ENCODE peak calls at places on chromosomes 1 and 21, in four cellular contexts. M, I, K and U are unnamed samples.

GRCh38 chr21:29257701-29258100 is 41.0 kb upstream of the BACH1 start:
- DNase-seq in M (no peak), I (no peak), K (no peak), U (no peak)

GRCh38 chr1:9588551-9589143 is at the start of gene TMEM201:
- DNase-seq in M (peak; percentile 95), I (peak; percentile 96), K (peak; percentile 67), U (peak; percentile 93)

GRCh38 chr1:68358439-68358838 is 91.3 kb downstream of the RPE65 start:
- DNase-seq in M (no peak), I (no peak), K (no peak), U (no peak)

GRCh38 chr1:157147906-157148717 is 9.9 kb upstream of the ETV3 start:
- DNase-seq in M (no peak), I (no peak), K (peak; percentile 47), U (peak; percentile 50)

GRCh38 chr1:231442735-231443134 is 20.6 kb upstream of the EGLN1 start:
- DNase-seq in M (no peak), I (no peak), K (no peak), U (no peak)

GRCh38 chr1:17189632-17190525 is 15.0 kb upstream of the PADI1 start:
- DNase-seq in M (no peak), I (peak; percentile 46), K (peak; percentile 95), U (no peak)

GRCh38 chr1:52842643-52843310 is at the start of gene ZYG11A:
- DNase-seq in M (peak; percentile 86), I (peak; percentile 86), K (peak; percentile 72), U (peak; percentile 51)

GRCh38 chr1:1344672-1345361 is 4.4 kb downstream of the DVL1 start:
- DNase-seq in M (no peak), I (no peak), K (peak; percentile 91), U (peak; percentile 90)

GRCh38 chr21:46083271-46084040 is 14.5 kb upstream of the COL6A2 start:
- DNase-seq in M (no peak), I (peak; percentile 49), K (no peak), U (no peak)

GRCh38 chr1:196858811-196859210 is 29.0 kb upstream of the CFHR4 start:
- DNase-seq in M (no peak), I (no peak), K (no peak), U (no peak)

GRCh38 chr1:187491082-187491720 is 662.5 kb downstream of the PLA2G4A start:
- DNase-seq in M (no peak), I (no peak), K (peak; percentile 44), U (no peak)

GRCh38 chr1:165306543-165307434 is 49.7 kb downstream of the LMX1A start:
- DNase-seq in M (no peak), I (no peak), K (no peak), U (no peak)

GRCh38 chr21:36909901-36910561 is 56.4 kb downstream of the HLCS start:
- DNase-seq in M (no peak), I (no peak), K (peak; percentile 98), U (peak; percentile 91)

GRCh38 chr1:29286194-29286767 is 50.0 kb downstream of the PTPRU start:
- DNase-seq in M (no peak), I (no peak), K (no peak), U (no peak)

GRCh38 chr1:235720544-235720943 is 71.0 kb upstream of the GNG4 start:
- DNase-seq in M (no peak), I (no peak), K (no peak), U (no peak)

GRCh38 chr1:235703516-235703915 is 53.9 kb upstream of the GNG4 start:
- DNase-seq in M (no peak), I (no peak), K (peak; percentile 75), U (no peak)

GRCh38 chr1:3336641-3337621 is 117.5 kb upstream of the ARHGEF16 start:
- DNase-seq in M (no peak), I (no peak), K (no peak), U (no peak)

GRCh38 chr1:26677306-26678115 is 18.3 kb upstream of the ARID1A start:
- DNase-seq in M (peak; percentile 93), I (peak; percentile 48), K (peak; percentile 81), U (peak; percentile 98)

GRCh38 chr1:219876798-219877209 is 51.6 kb downstream of the SLC30A10 start:
- DNase-seq in M (no peak), I (no peak), K (peak; percentile 23), U (peak; percentile 49)

GRCh38 chr1:109499661-109500536 is 6.0 kb downstream of the CYB561D1 start:
- DNase-seq in M (peak; percentile 21), I (no peak), K (peak; percentile 40), U (peak; percentile 96)

GRCh38 chr1:225446298-225446941 is 18.6 kb upstream of the LBR start:
- DNase-seq in M (no peak), I (no peak), K (no peak), U (peak; percentile 63)

GRCh38 chr1:165284471-165284870 is 72.0 kb downstream of the LMX1A start:
- DNase-seq in M (peak; percentile 36), I (no peak), K (no peak), U (no peak)

GRCh38 chr1:197145451-197146029 is 929 bp downstream of the ASPM start:
- DNase-seq in M (no peak), I (no peak), K (peak; percentile 21), U (no peak)

GRCh38 chr1:204262506-204263239 is 48.9 kb upstream of the GOLT1A start:
- DNase-seq in M (no peak), I (no peak), K (no peak), U (no peak)

GRCh38 chr1:219271914-219272545 is 98.4 kb downstream of the LYPLAL1 start:
- DNase-seq in M (peak; percentile 21), I (no peak), K (peak; percentile 42), U (no peak)

GRCh38 chr1:212586429-212587303 is 21.9 kb upstream of the ATF3 start:
- DNase-seq in M (no peak), I (no peak), K (no peak), U (no peak)

GRCh38 chr21:44706026-44706705 is 5.2 kb downstream of the TSPEAR start:
- DNase-seq in M (no peak), I (peak; percentile 47), K (no peak), U (no peak)

GRCh38 chr21:35202431-35202830 is 153.3 kb upstream of the RUNX1 start:
- DNase-seq in M (no peak), I (no peak), K (peak; percentile 57), U (no peak)

GRCh38 chr1:243718893-243719292 is 131.2 kb downstream of the AKT3 start:
- DNase-seq in M (no peak), I (no peak), K (peak; percentile 93), U (no peak)

GRCh38 chr21:28018741-28019669 is 973.7 kb downstream of the LTN1 start:
- DNase-seq in M (no peak), I (no peak), K (peak; percentile 7), U (peak; percentile 24)

GRCh38 chr21:38544681-38545080 is 46.4 kb upstream of the ERG start:
- DNase-seq in M (no peak), I (no peak), K (peak; percentile 74), U (no peak)

GRCh38 chr1:4307468-4307845 is 347.0 kb upstream of the AJAP1 start:
- DNase-seq in M (no peak), I (no peak), K (no peak), U (no peak)

GRCh38 chr1:189524501-189524900 is 953.2 kb downstream of the BRINP3 start:
- DNase-seq in M (no peak), I (no peak), K (no peak), U (no peak)

GRCh38 chr1:150150511-150151021 is 850 bp downstream of the PLEKHO1 start:
- DNase-seq in M (peak; percentile 31), I (no peak), K (no peak), U (no peak)

GRCh38 chr1:246254854-246255253 is 252.2 kb downstream of the SMYD3 start:
- DNase-seq in M (no peak), I (no peak), K (no peak), U (no peak)

GRCh38 chr1:157363660-157364140 is 188.6 kb downstream of the FCRL5 start:
- DNase-seq in M (no peak), I (peak; percentile 59), K (peak; percentile 21), U (peak; percentile 68)

GRCh38 chr21:26849428-26850115 is 4.4 kb upstream of the ADAMTS1 start:
- DNase-seq in M (no peak), I (no peak), K (peak; percentile 46), U (peak; percentile 43)

GRCh38 chr1:53341961-53342707 is 14.3 kb upstream of the LRP8 start:
- DNase-seq in M (no peak), I (peak; percentile 36), K (no peak), U (no peak)

GRCh38 chr1:25157846-25158245 is 74.5 kb downstream of the SYF2 start:
- DNase-seq in M (no peak), I (no peak), K (no peak), U (no peak)